ENCODE peak calls at places on chromosome 1, in four cellular contexts. Q is K562, O is GM12878, L is HepG2. F is an unnamed sample.

GRCh38 chr1:57377731-57378139 is 46.1 kb downstream of the DAB1 start:
- DNase-seq in Q (no peak), O (no peak), L (no peak), F (no peak)

GRCh38 chr1:62178372-62178771 is 16.3 kb upstream of the L1TD1 start:
- DNase-seq in Q (no peak), O (no peak), L (no peak), F (no peak)

GRCh38 chr1:236009857-236010256 is 55.0 kb downstream of the NID1 start:
- DNase-seq in Q (no peak), O (no peak), L (no peak), F (no peak)

GRCh38 chr1:76354236-76354635 is 279.7 kb downstream of the ST6GALNAC3 start:
- DNase-seq in Q (no peak), O (no peak), L (no peak), F (no peak)

GRCh38 chr1:99766378-99766800 is at the start of gene FRRS1:
- DNase-seq in Q (peak), O (peak), L (peak), F (peak)

GRCh38 chr1:240562111-240562590 is 49.8 kb downstream of the GREM2 start:
- DNase-seq in Q (no peak), O (no peak), L (no peak), F (no peak)

GRCh38 chr1:44406761-44407429 is 1.8 kb downstream of the RNF220 start:
- DNase-seq in Q (no peak), O (no peak), L (no peak), F (peak)

GRCh38 chr1:224850446-224850845 is 79.0 kb upstream of the DNAH14 start:
- DNase-seq in Q (no peak), O (no peak), L (no peak), F (no peak)

GRCh38 chr1:49298304-49298703 is 521.6 kb upstream of the BEND5 start:
- DNase-seq in Q (no peak), O (no peak), L (no peak), F (peak)

GRCh38 chr1:200130552-200130951 is 103.0 kb downstream of the NR5A2 start:
- DNase-seq in Q (no peak), O (no peak), L (no peak), F (no peak)

GRCh38 chr1:231729541-231729940 is 103.0 kb downstream of the DISC1 start:
- DNase-seq in Q (no peak), O (no peak), L (no peak), F (no peak)

GRCh38 chr1:82227696-82228095 is 427.0 kb downstream of the ADGRL2 start:
- DNase-seq in Q (no peak), O (no peak), L (no peak), F (no peak)

GRCh38 chr1:48750089-48750488 is 26.6 kb downstream of the BEND5 start:
- DNase-seq in Q (no peak), O (no peak), L (no peak), F (no peak)

GRCh38 chr1:39102537-39103320 is 76.6 kb downstream of the NDUFS5 start:
- DNase-seq in Q (peak), O (peak), L (peak), F (no peak)

DNA sequence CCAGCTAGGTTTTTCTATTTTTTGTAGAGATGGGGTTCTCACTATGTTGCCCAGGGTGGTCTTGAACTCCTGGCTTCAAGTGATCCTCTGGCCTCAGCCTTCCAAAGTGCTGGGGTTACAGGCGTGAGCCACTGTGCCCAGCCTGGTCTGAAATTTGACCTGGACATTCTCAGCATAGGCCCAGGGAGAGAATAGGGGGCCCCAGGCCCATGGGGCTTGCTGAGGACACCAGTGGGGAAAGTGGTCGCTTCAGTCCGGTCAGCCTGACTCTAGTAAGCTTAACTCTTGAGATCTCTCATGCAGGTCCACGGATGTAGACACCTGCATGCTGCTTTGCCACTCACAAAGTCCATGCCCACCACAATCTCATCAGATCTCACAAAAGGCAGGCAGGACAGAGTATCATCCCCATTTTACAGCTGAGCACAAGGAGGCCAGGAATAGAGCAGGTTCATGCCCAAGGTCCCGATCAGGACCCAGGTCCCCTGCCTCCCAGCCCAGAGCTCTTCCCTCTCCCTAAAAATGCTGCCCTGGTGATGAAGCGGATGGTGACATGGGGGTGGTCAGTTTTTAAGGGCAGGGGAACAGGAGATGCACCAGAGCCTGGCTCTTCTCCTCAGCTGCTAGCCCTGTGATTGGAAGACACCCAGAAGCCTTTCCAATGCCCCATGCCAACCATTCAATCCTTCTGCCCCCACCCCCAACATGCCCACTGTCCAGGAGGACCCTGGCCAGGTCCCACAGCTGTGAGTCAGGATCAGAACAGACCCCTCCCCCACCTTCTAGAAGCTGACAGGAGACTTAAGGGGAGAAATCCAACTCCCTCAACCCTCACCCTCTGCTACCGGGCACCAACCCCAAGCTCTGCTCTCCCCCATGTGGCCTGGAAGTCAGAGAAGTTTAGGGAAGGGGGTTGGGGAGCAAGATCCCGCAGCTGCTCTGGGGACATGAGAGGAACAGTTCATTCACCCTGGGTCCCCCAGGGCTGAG is 1.8 kb downstream of the FHL3 start:
- DNase-seq in Q (no peak), O (no peak), L (no peak), F (no peak)
- TF ChIP-seq CREM in Q (no peak), O (no peak), L (no peak), F (no peak)

DNA sequence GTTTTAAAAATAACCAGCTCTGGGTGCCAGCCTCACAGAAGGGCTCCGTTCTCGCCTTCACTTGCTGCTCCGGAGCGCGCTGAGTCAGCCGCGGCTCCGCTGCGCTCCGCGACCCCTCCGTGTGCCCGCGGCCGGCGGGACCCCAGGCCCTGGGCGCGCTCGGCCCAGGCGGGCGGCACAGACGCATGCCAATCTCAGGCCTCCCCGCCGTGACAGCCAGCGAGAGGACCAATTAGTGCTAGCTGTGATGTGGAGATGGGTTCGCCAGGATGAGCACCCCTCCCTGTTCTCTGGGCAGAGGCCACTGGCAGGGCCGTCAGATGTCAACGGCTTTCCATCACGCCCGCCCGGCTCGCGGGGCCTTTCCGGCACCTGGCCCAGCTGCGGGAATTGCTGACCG is 293.8 kb downstream of the SPATA17 start:
- DNase-seq in Q (no peak), O (no peak), L (no peak), F (peak)
- TF ChIP-seq SP1 in Q (no peak), O (no peak), L (no peak), F (no peak)

GRCh38 chr1:29785137-29785527 is 548.8 kb downstream of the PTPRU start:
- DNase-seq in Q (no peak), O (no peak), L (no peak), F (no peak)
- TF ChIP-seq CREM in Q (no peak), O (no peak), L (no peak), F (no peak)

GRCh38 chr1:192609110-192610079 is 26.6 kb upstream of the RGS13 start:
- DNase-seq in Q (no peak), O (peak), L (no peak), F (no peak)
- TF ChIP-seq SP1 in Q (no peak), O (peak), L (no peak), F (no peak)